ENCODE peak calls at places on chromosome 1, in nine cellular contexts. M is WERI-Rb-1; D is K562; E is CD4-positive, alpha-beta memory T cell; P is foreskin fibroblast; T is fibroblast of lung; R is Calu3; C is heart left ventricle; N is astrocyte of the hippocampus. U is an unnamed sample.

GRCh38 chr1:55052221-55053142 is 13.1 kb downstream of the PCSK9 start:
- DNase-seq in M (no peak), D (no peak), E (no peak), P (no peak), T (no peak), R (no peak), C (peak; percentile 63), N (no peak), U (no peak)

GRCh38 chr1:7430646-7431045 is 340.4 kb upstream of the VAMP3 start:
- DNase-seq in M (no peak), D (no peak), E (no peak), P (peak; percentile 32), T (no peak), R (no peak), C (peak; percentile 4), N (no peak), U (no peak)

GRCh38 chr1:10459185-10459584 is 9.4 kb downstream of the CORT start:
- DNase-seq in M (no peak), D (peak; percentile 86), E (no peak), P (peak; percentile 79), T (peak; percentile 72), R (peak; percentile 40), C (no peak), N (peak; percentile 84), U (peak; percentile 28)

GRCh38 chr1:227854189-227854588 is 38.7 kb downstream of the PRSS38 start:
- DNase-seq in M (no peak), D (no peak), E (no peak), P (no peak), T (no peak), R (no peak), C (no peak), N (no peak), U (no peak)

GRCh38 chr1:24139159-24139489 is 3.8 kb downstream of the IL22RA1 start:
- DNase-seq in M (no peak), D (no peak), E (no peak), P (no peak), T (no peak), R (no peak), C (no peak), N (no peak), U (no peak)

GRCh38 chr1:16349847-16350406 is 2.4 kb downstream of the FBXO42 start:
- DNase-seq in M (no peak), D (no peak), E (no peak), P (peak; percentile 14), T (no peak), R (no peak), C (no peak), N (no peak), U (no peak)

GRCh38 chr1:184002071-184002470 is 35.5 kb downstream of the COLGALT2 start:
- DNase-seq in M (peak; percentile 25), D (no peak), E (no peak), P (peak; percentile 87), T (peak; percentile 72), R (peak; percentile 62), C (no peak), N (peak; percentile 93), U (peak; percentile 89)

GRCh38 chr1:9881838-9882249 is 28.2 kb downstream of the CTNNBIP1 start:
- DNase-seq in M (no peak), D (no peak), E (no peak), P (peak; percentile 77), T (peak; percentile 15), R (no peak), C (no peak), N (peak; percentile 85), U (peak; percentile 89)

GRCh38 chr1:94801919-94802546 is 18.1 kb upstream of the SLC44A3 start:
- DNase-seq in M (peak; percentile 48), D (peak; percentile 12), E (no peak), P (peak; percentile 89), T (peak; percentile 96), R (peak; percentile 38), C (no peak), N (peak; percentile 85), U (peak; percentile 73)

GRCh38 chr1:234532511-234532922 is 53.5 kb upstream of the TARBP1 start:
- DNase-seq in M (no peak), D (no peak), E (no peak), P (no peak), T (peak; percentile 73), R (no peak), C (no peak), N (no peak), U (no peak)

GRCh38 chr1:91502882-91503184 is 2.2 kb downstream of the CDC7 start:
- DNase-seq in M (no peak), D (peak; percentile 27), E (no peak), P (peak; percentile 60), T (peak; percentile 54), R (no peak), C (no peak), N (peak; percentile 33), U (peak; percentile 3)

GRCh38 chr1:45895406-45895805 is 92.0 kb downstream of the MAST2 start:
- DNase-seq in M (no peak), D (no peak), E (no peak), P (no peak), T (no peak), R (no peak), C (no peak), N (no peak), U (no peak)

GRCh38 chr1:185681034-185681633 is 53.1 kb upstream of the HMCN1 start:
- DNase-seq in M (peak; percentile 28), D (peak; percentile 43), E (no peak), P (peak; percentile 63), T (peak; percentile 50), R (peak; percentile 56), C (no peak), N (peak; percentile 71), U (peak; percentile 60)

GRCh38 chr1:160363010-160363409 is 3.9 kb upstream of the NHLH1 start:
- DNase-seq in M (peak; percentile 87), D (no peak), E (no peak), P (no peak), T (no peak), R (no peak), C (no peak), N (no peak), U (no peak)

GRCh38 chr1:94621392-94621791 is 79.8 kb upstream of the F3 start:
- DNase-seq in M (no peak), D (peak; percentile 65), E (no peak), P (no peak), T (no peak), R (peak; percentile 92), C (no peak), N (peak; percentile 55), U (no peak)

GRCh38 chr1:147676306-147677085 is 6.2 kb upstream of the ACP6 start:
- DNase-seq in M (no peak), D (no peak), E (no peak), P (peak; percentile 81), T (peak; percentile 74), R (peak; percentile 67), C (no peak), N (peak; percentile 75), U (peak; percentile 43)

GRCh38 chr1:79044974-79045650 is 38.6 kb upstream of the ADGRL4 start:
- DNase-seq in M (peak; percentile 44), D (no peak), E (no peak), P (no peak), T (no peak), R (no peak), C (no peak), N (no peak), U (no peak)

U was measured in myocyte.